ENCODE peak calls at places on chromosomes 4 and X, in ten cellular contexts. U is activated B cell treated with CpG ODN at 0.5 μM for 24 hours; Q is lower lobe of right lung; D is GM13977; R is choroid plexus epithelial cell; G is activated CD8-positive, alpha-beta T cell treated with anti-CD3 and anti-CD28 coated beads for 36 hours; P is BE2C; J is uterus; Z is cardiac fibroblast; V is foreskin fibroblast. K is an unnamed sample.

GRCh38 chr4:1674682-1675081 is 9.4 kb downstream of the FAM53A start:
- DNase-seq in U (no peak), Q (no peak), D (no peak), R (peak), G (no peak), P (no peak), J (no peak), Z (no peak), V (no peak), K (no peak)

GRCh38 chrX:24657671-24658410 is 10.7 kb upstream of the PCYT1B start:
- DNase-seq in U (no peak), Q (no peak), D (no peak), R (no peak), G (no peak), P (no peak), J (no peak), Z (no peak), V (no peak), K (no peak)

GRCh38 chr4:89998350-89999098 is 103.9 kb downstream of the MMRN1 start:
- DNase-seq in U (no peak), Q (no peak), D (no peak), R (no peak), G (no peak), P (no peak), J (no peak), Z (no peak), V (no peak), K (no peak)

GRCh38 chr4:103074598-103075434 is 1.7 kb downstream of the SLC9B2 start:
- DNase-seq in U (peak), Q (no peak), D (peak), R (no peak), G (no peak), P (no peak), J (no peak), Z (peak), V (no peak), K (peak)

GRCh38 chrX:50402886-50403285 is 67.7 kb downstream of the DGKK start:
- DNase-seq in U (no peak), Q (no peak), D (no peak), R (no peak), G (no peak), P (no peak), J (no peak), Z (no peak), V (no peak), K (no peak)

GRCh38 chr4:157895205-157895604 is 277.6 kb downstream of the GASK1B start:
- DNase-seq in U (no peak), Q (no peak), D (no peak), R (no peak), G (no peak), P (no peak), J (no peak), Z (no peak), V (no peak), K (no peak)

GRCh38 chr4:68367835-68368234 is 17.9 kb upstream of the YTHDC1 start:
- DNase-seq in U (no peak), Q (no peak), D (no peak), R (no peak), G (no peak), P (no peak), J (no peak), Z (no peak), V (no peak), K (no peak)

GRCh38 chr4:155784637-155785036 is 25.8 kb downstream of the GUCY1B1 start:
- DNase-seq in U (no peak), Q (no peak), D (no peak), R (no peak), G (no peak), P (no peak), J (no peak), Z (no peak), V (no peak), K (no peak)

GRCh38 chr4:58510652-58511051 is 1400.5 kb upstream of the IGFBP7 start:
- DNase-seq in U (no peak), Q (no peak), D (no peak), R (no peak), G (no peak), P (no peak), J (no peak), Z (no peak), V (no peak), K (no peak)

GRCh38 chrX:152573866-152574265 is 63.8 kb upstream of the GABRQ start:
- DNase-seq in U (no peak), Q (no peak), D (no peak), R (no peak), G (no peak), P (no peak), J (no peak), Z (no peak), V (no peak), K (no peak)

GRCh38 chrX:100946521-100946920 is 17.8 kb upstream of the XKRX start:
- DNase-seq in U (no peak), Q (no peak), D (no peak), R (peak), G (no peak), P (no peak), J (no peak), Z (peak), V (no peak), K (no peak)

GRCh38 chrX:77087529-77088169 is 359.5 kb upstream of the FGF16 start:
- DNase-seq in U (no peak), Q (no peak), D (no peak), R (peak), G (no peak), P (no peak), J (peak), Z (peak), V (no peak), K (no peak)

GRCh38 chr4:137267024-137267423 is 265.3 kb downstream of the PCDH18 start:
- DNase-seq in U (no peak), Q (no peak), D (no peak), R (peak), G (no peak), P (no peak), J (no peak), Z (peak), V (peak), K (no peak)

GRCh38 chr4:156746111-156746510 is 225.5 kb downstream of the PDGFC start:
- DNase-seq in U (no peak), Q (no peak), D (no peak), R (no peak), G (no peak), P (no peak), J (no peak), Z (no peak), V (no peak), K (no peak)

DNA sequence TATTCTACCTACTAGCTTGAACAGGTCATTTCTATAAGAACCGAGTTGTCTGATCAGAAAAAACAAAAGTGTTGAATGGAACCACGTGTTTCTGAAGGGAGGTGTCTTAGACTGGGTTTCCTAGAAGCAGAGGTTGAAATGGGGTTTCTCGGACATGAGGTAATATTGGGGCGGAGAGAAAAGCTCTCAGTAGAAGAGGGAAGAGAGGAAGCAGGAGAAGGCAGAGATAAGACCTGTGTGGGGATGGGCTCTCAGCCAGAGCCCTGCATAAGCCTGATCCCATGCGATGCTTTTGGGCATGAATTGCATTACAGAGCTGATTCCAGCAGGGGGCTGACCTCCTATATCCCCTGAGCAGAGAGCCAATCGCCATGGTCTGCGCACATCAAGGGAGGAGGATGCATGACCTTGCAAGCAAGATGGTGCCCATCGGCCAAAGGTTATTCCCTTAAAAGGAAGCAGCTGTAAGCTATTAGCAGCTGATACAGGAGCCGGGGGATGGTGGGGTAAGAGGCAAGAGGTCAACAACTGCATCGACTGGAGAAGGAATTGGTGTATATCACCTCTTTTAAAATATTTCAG is 7.7 kb downstream of the ANOS1 start:
- DNase-seq in U (no peak), Q (no peak), D (no peak), R (peak), G (no peak), P (peak), J (no peak), Z (no peak), V (no peak), K (no peak)
- TF ChIP-seq CTCF in U (no peak), Q (no peak), D (peak), R (peak), G (no peak), P (no peak), J (no peak), Z (no peak), V (no peak), K (no peak)

GRCh38 chr4:153645183-153645582 is 38.9 kb upstream of the TLR2 start:
- DNase-seq in U (no peak), Q (no peak), D (no peak), R (no peak), G (peak), P (no peak), J (no peak), Z (peak), V (no peak), K (no peak)
- TF ChIP-seq CTCF in U (no peak), Q (no peak), D (peak), R (peak), G (peak), P (peak), J (no peak), Z (peak), V (no peak), K (no peak)

GRCh38 chr4:71259305-71259704 is 79.5 kb upstream of the SLC4A4 start:
- DNase-seq in U (no peak), Q (no peak), D (no peak), R (no peak), G (no peak), P (no peak), J (no peak), Z (no peak), V (no peak), K (no peak)

GRCh38 chr4:71260544-71260943 is 78.3 kb upstream of the SLC4A4 start:
- DNase-seq in U (no peak), Q (no peak), D (no peak), R (no peak), G (no peak), P (no peak), J (no peak), Z (no peak), V (no peak), K (no peak)

GRCh38 chr4:71259911-71260331 is 78.9 kb upstream of the SLC4A4 start:
- DNase-seq in U (no peak), Q (no peak), D (no peak), R (no peak), G (no peak), P (no peak), J (no peak), Z (no peak), V (no peak), K (no peak)

GRCh38 chr4:71257761-71258160 is 81.1 kb upstream of the SLC4A4 start:
- DNase-seq in U (no peak), Q (no peak), D (no peak), R (no peak), G (no peak), P (no peak), J (no peak), Z (no peak), V (no peak), K (no peak)

DNA sequence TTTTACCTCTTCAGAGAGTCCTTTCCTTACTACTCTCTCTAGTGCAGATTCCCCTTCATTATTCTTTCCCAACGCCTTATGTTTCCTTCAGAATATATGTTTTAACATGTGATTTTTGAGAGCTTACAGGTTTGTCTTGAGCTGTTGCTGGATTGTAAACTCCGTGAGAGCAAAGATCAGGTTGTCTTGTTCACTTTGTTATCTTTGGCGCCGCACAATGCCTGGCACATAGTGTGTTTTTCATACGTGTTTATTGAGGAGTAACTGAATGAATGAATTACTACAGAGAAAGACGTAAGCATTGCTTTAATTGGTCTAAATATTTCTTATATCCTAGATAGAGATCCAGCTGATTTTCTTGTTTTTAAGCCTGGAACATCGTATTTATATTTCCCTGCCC is 80.5 kb upstream of the SLC4A4 start:
- DNase-seq in U (no peak), Q (no peak), D (no peak), R (no peak), G (no peak), P (no peak), J (no peak), Z (no peak), V (no peak), K (no peak)
- TF ChIP-seq CTCF in U (no peak), Q (no peak), D (no peak), R (no peak), G (no peak), P (no peak), J (no peak), Z (no peak), V (no peak), K (no peak)

DNA sequence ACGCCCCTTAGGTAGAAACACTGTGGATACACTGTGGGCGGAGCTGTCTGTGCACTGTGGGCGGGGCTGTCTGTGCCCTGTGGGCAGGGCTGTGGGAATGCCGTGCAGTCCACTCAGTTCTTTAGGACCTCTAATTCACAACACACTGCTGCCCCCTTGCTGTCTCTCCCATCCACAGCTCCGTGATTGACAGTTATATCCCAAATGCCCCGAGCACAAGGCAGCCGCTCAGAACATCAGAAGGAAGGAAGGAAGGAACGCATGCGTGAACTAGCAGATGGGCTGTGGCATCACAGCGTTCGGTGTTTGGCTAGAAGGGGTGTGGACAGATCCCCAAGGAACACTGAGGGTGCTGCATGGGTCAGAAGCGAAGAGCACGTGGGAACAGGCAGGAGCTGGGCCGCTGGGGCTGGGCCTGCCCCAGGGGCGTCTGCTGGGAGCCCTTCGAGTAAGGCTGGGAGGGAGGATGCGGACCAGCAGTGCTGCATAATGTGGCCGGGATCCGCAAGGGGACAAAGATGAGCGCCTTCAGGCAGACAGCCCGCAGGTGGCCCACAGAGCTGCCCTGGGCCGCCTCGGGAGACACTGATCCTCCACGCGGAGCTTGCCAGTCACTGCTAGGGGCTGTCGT is 29.8 kb downstream of the ACOX3 start:
- DNase-seq in U (no peak), Q (peak), D (no peak), R (peak), G (no peak), P (peak), J (peak), Z (peak), V (peak), K (no peak)
- TF ChIP-seq CTCF in U (no peak), Q (peak), D (peak), R (peak), G (no peak), P (peak), J (peak), Z (peak), V (peak), K (no peak)

GRCh38 chr4:2754848-2755820 is 1.0 kb downstream of the TNIP2 start:
- DNase-seq in U (no peak), Q (no peak), D (no peak), R (no peak), G (no peak), P (no peak), J (no peak), Z (no peak), V (no peak), K (no peak)

GRCh38 chr4:2756691-2757350 is 685 bp upstream of the TNIP2 start:
- DNase-seq in U (no peak), Q (peak), D (no peak), R (no peak), G (no peak), P (no peak), J (no peak), Z (no peak), V (no peak), K (no peak)

GRCh38 chr4:2757426-2757825 is 1.3 kb upstream of the TNIP2 start:
- DNase-seq in U (no peak), Q (peak), D (no peak), R (no peak), G (no peak), P (no peak), J (no peak), Z (no peak), V (no peak), K (no peak)

GRCh38 chr4:2753444-2753843 is 2.7 kb downstream of the TNIP2 start:
- DNase-seq in U (no peak), Q (peak), D (no peak), R (no peak), G (no peak), P (no peak), J (no peak), Z (no peak), V (no peak), K (no peak)

GRCh38 chr4:2755821-2756690 is at the start of gene TNIP2:
- DNase-seq in U (peak), Q (peak), D (peak), R (peak), G (peak), P (peak), J (peak), Z (peak), V (peak), K (peak)
- TF ChIP-seq CTCF in U (no peak), Q (peak), D (peak), R (no peak), G (no peak), P (peak), J (peak), Z (peak), V (peak), K (peak)

GRCh38 chrX:43961699-43962098 is 11.5 kb downstream of the NDP start:
- DNase-seq in U (no peak), Q (no peak), D (no peak), R (no peak), G (no peak), P (no peak), J (no peak), Z (peak), V (no peak), K (no peak)
- TF ChIP-seq CTCF in U (no peak), Q (no peak), D (peak), R (peak), G (peak), P (peak), J (no peak), Z (peak), V (no peak), K (no peak)

GRCh38 chr4:40193018-40193571 is 3.7 kb upstream of the RHOH start:
- DNase-seq in U (no peak), Q (no peak), D (no peak), R (no peak), G (peak), P (no peak), J (no peak), Z (no peak), V (no peak), K (no peak)
- TF ChIP-seq CTCF in U (no peak), Q (no peak), D (peak), R (no peak), G (no peak), P (no peak), J (no peak), Z (no peak), V (no peak), K (no peak)

GRCh38 chr4:82777857-82778525 is 20.6 kb downstream of the SCD5 start:
- DNase-seq in U (no peak), Q (no peak), D (no peak), R (no peak), G (no peak), P (no peak), J (no peak), Z (no peak), V (no peak), K (no peak)
- TF ChIP-seq CTCF in U (no peak), Q (no peak), D (no peak), R (no peak), G (no peak), P (no peak), J (no peak), Z (no peak), V (no peak), K (no peak)

GRCh38 chr4:4693258-4693657 is 151.4 kb upstream of the STX18 start:
- DNase-seq in U (no peak), Q (no peak), D (peak), R (peak), G (peak), P (no peak), J (no peak), Z (peak), V (peak), K (peak)

GRCh38 chr4:4693755-4694295 is 152.0 kb upstream of the STX18 start:
- DNase-seq in U (no peak), Q (no peak), D (no peak), R (no peak), G (no peak), P (no peak), J (no peak), Z (no peak), V (no peak), K (no peak)

GRCh38 chr4:4694812-4695211 is 153.0 kb upstream of the STX18 start:
- DNase-seq in U (no peak), Q (no peak), D (no peak), R (no peak), G (no peak), P (no peak), J (no peak), Z (no peak), V (no peak), K (no peak)

GRCh38 chr4:4695497-4695896 is 153.6 kb upstream of the STX18 start:
- DNase-seq in U (no peak), Q (no peak), D (no peak), R (no peak), G (no peak), P (no peak), J (no peak), Z (no peak), V (no peak), K (no peak)

GRCh38 chr4:4694296-4694772 is 152.5 kb upstream of the STX18 start:
- DNase-seq in U (no peak), Q (no peak), D (no peak), R (peak), G (no peak), P (peak), J (no peak), Z (no peak), V (no peak), K (no peak)
- TF ChIP-seq CTCF in U (no peak), Q (no peak), D (peak), R (peak), G (no peak), P (peak), J (no peak), Z (peak), V (peak), K (no peak)

DNA sequence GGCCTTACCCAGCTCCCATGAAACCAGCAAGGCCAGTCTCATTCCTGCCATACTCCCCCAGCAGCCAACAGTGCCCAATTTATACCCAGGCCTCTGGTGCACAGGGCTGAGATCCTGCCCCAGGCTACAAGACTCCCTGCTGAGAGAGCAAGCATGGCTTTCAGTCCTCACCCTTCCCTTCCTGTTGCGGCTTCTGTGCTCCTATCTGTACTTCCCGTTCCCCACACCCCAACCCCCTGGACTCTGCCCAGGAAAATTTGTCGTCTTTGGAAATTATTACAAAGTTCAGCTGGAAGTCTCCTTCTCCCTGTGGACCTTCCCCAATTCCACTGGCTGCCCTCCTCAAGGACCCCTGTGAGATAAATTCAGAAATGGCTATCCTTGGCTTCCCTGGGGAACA is 84.1 kb upstream of the GK2 start:
- DNase-seq in U (no peak), Q (no peak), D (no peak), R (no peak), G (no peak), P (no peak), J (peak), Z (no peak), V (no peak), K (no peak)
- TF ChIP-seq CTCF in U (no peak), Q (no peak), D (no peak), R (no peak), G (no peak), P (no peak), J (no peak), Z (no peak), V (no peak), K (no peak)

K was measured in GM13976.